ENCODE peak calls at places on chromosomes 3 and 15, in eight cellular contexts. Y is ELR; R is PC-9; Q is CD4-positive, alpha-beta memory T cell; T is T-helper 9 cell; P is G401; X is AG08395; D is NCI-H774. G is an unnamed sample.
A peak's percentile ranks its signal among the peaks of the same experiment; 100 is the strongest.

GRCh38 chr3:140717915-140718314 is 40.1 kb downstream of the TRIM42 start:
- DNase-seq in T (no peak), D (no peak), Q (no peak), P (no peak), R (no peak), Y (no peak), X (no peak), G (no peak)

GRCh38 chr3:128269796-128270195 is 116.5 kb downstream of the EEFSEC start:
- DNase-seq in D (no peak), T (no peak), X (no peak), Y (no peak), R (no peak), Q (no peak), P (no peak), G (no peak)

GRCh38 chr3:36792342-36792741 is 28.0 kb upstream of the DCLK3 start:
- DNase-seq in P (no peak), X (peak; percentile 17), R (peak; percentile 13), Q (no peak), T (no peak), Y (peak; percentile 38), D (no peak), G (peak; percentile 50)

GRCh38 chr3:13208706-13209295 is 135.6 kb upstream of the IQSEC1 start:
- DNase-seq in D (no peak), X (no peak), R (no peak), Q (no peak), Y (no peak), P (no peak), T (no peak), G (no peak)

GRCh38 chr15:98803228-98804056 is 155.1 kb downstream of the IGF1R start:
- DNase-seq in Q (no peak), X (no peak), P (no peak), R (peak; percentile 34), Y (peak; percentile 70), T (no peak), D (no peak), G (no peak)

GRCh38 chr15:82093774-82094211 is 48.0 kb upstream of the MEX3B start:
- DNase-seq in Y (peak; percentile 94), P (no peak), T (no peak), R (no peak), X (no peak), D (no peak), Q (no peak), G (no peak)

GRCh38 chr15:65303687-65304392 is 637 bp upstream of the RNU5B-1 start:
- DNase-seq in P (peak; percentile 73), X (peak; percentile 52), Q (no peak), T (no peak), D (no peak), R (peak; percentile 61), Y (peak; percentile 62), G (peak; percentile 77)

GRCh38 chr3:15120986-15121385 is 22.0 kb upstream of the RBSN start:
- DNase-seq in Q (no peak), X (no peak), D (no peak), P (no peak), Y (no peak), T (no peak), R (no peak), G (peak; percentile 19)

GRCh38 chr15:64858136-64858535 is 16.4 kb downstream of the PLEKHO2 start:
- DNase-seq in R (no peak), D (no peak), Y (no peak), T (no peak), Q (peak; percentile 25), P (no peak), X (no peak), G (no peak)

GRCh38 chr3:9795212-9795611 is 2.3 kb downstream of the ARPC4 start:
- DNase-seq in R (no peak), T (no peak), Q (no peak), D (no peak), Y (no peak), X (no peak), P (no peak), G (no peak)

GRCh38 chr15:62740141-62741004 is 302.2 kb upstream of the TPM1 start:
- DNase-seq in D (no peak), P (no peak), Y (peak; percentile 43), Q (no peak), X (no peak), R (no peak), T (no peak), G (no peak)

GRCh38 chr15:60970246-60971170 is 258.6 kb downstream of the RORA start:
- DNase-seq in X (no peak), P (no peak), Y (peak; percentile 72), R (no peak), D (no peak), Q (no peak), T (no peak), G (no peak)

GRCh38 chr15:64130159-64130558 is 21.4 kb upstream of the SNX22 start:
- DNase-seq in Y (no peak), T (no peak), R (no peak), Q (no peak), D (no peak), X (no peak), P (no peak), G (no peak)

G was measured in NCI-H1417.